ENCODE peak calls at places on chromosomes 3 and 15, in nine cellular contexts. F, J, B, D, X, E, O, Z and U are unnamed samples.

GRCh38 chr3:8555705-8556314 is 54.2 kb downstream of the LMCD1 start:
- DNase-seq in O (no peak), X (no peak), J (no peak), D (no peak), E (no peak), B (peak), Z (no peak), F (no peak), U (no peak)

GRCh38 chr3:12230406-12230805 is 58.5 kb upstream of the PPARG start:
- DNase-seq in J (no peak), E (no peak), O (no peak), D (no peak), F (no peak), Z (no peak), X (no peak), B (no peak), U (no peak)

GRCh38 chr3:120440001-120440703 is 10.6 kb downstream of the FSTL1 start:
- DNase-seq in B (no peak), D (no peak), X (no peak), Z (no peak), F (peak), J (no peak), O (peak), E (peak), U (no peak)

GRCh38 chr3:31772155-31772761 is 208.8 kb downstream of the OSBPL10 start:
- DNase-seq in J (no peak), Z (no peak), X (no peak), D (no peak), F (no peak), B (no peak), O (peak), E (no peak), U (no peak)

GRCh38 chr15:57060799-57061198 is 142.4 kb downstream of the TCF12 start:
- DNase-seq in X (no peak), O (peak), F (peak), B (peak), E (peak), D (no peak), Z (no peak), J (no peak), U (no peak)

GRCh38 chr15:53110999-53111398 is 320.9 kb upstream of the ONECUT1 start:
- DNase-seq in F (no peak), B (no peak), D (no peak), O (no peak), X (no peak), E (no peak), Z (no peak), J (no peak), U (no peak)

GRCh38 chr15:48614051-48614450 is 31.5 kb downstream of the FBN1 start:
- DNase-seq in X (no peak), B (no peak), F (no peak), O (no peak), D (no peak), Z (no peak), E (no peak), J (no peak), U (no peak)

GRCh38 chr15:83372434-83372873 is 74.7 kb upstream of the SH3GL3 start:
- DNase-seq in E (no peak), O (peak), F (peak), X (no peak), D (no peak), J (no peak), B (no peak), Z (no peak), U (no peak)

GRCh38 chr15:38547255-38547997 is 17.2 kb downstream of the RASGRP1 start:
- DNase-seq in J (no peak), O (peak), Z (no peak), D (no peak), X (no peak), E (peak), F (peak), B (peak), U (no peak)

GRCh38 chr3:5032844-5033243 is 53.6 kb downstream of the BHLHE40 start:
- DNase-seq in O (no peak), B (no peak), E (no peak), J (no peak), Z (no peak), D (no peak), F (no peak), X (no peak), U (no peak)

GRCh38 chr3:161351330-161351729 is 20.0 kb downstream of the SPTSSB start:
- DNase-seq in O (peak), X (no peak), D (no peak), E (peak), Z (no peak), F (no peak), B (no peak), J (no peak), U (no peak)

GRCh38 chr3:76370749-76371148 is 585.4 kb upstream of the ZNF717 start:
- DNase-seq in J (no peak), D (no peak), F (no peak), Z (no peak), B (no peak), O (no peak), E (no peak), X (no peak), U (no peak)

GRCh38 chr15:84654689-84655453 is 788 bp upstream of the WDR73 start:
- DNase-seq in X (peak), O (peak), F (peak), B (peak), Z (peak), D (peak), E (peak), J (peak), U (peak)

GRCh38 chr3:197468866-197469382 is 86.8 kb downstream of the BDH1 start:
- DNase-seq in O (peak), B (peak), Z (peak), D (no peak), X (peak), F (peak), E (peak), J (no peak), U (peak)

GRCh38 chr15:24878153-24878552 is 76.6 kb upstream of the SNRPN start:
- DNase-seq in O (peak), J (no peak), Z (no peak), F (peak), E (peak), D (no peak), X (peak), B (peak), U (no peak)

GRCh38 chr3:50652709-50653108 is 22.0 kb upstream of the DOCK3 start:
- DNase-seq in B (peak), Z (no peak), O (no peak), X (peak), J (no peak), D (no peak), F (no peak), E (peak), U (peak)

GRCh38 chr15:67144609-67145306 is 79.4 kb downstream of the SMAD3 start:
- DNase-seq in J (no peak), E (peak), D (no peak), F (peak), X (no peak), B (peak), O (peak), Z (no peak), U (no peak)

GRCh38 chr3:27387625-27388024 is 18.4 kb upstream of the NEK10 start:
- DNase-seq in J (no peak), F (peak), B (peak), D (no peak), E (peak), O (no peak), Z (no peak), X (no peak), U (no peak)

GRCh38 chr3:30657914-30658313 is 51.5 kb downstream of the TGFBR2 start:
- DNase-seq in B (peak), O (peak), F (peak), J (no peak), E (no peak), D (no peak), X (no peak), Z (no peak), U (no peak)

GRCh38 chr3:195098741-195099525 is 172.0 kb downstream of the XXYLT1 start:
- DNase-seq in J (no peak), E (no peak), O (no peak), D (no peak), B (no peak), F (no peak), X (no peak), Z (peak), U (no peak)

GRCh38 chr3:108312656-108313055 is 16.3 kb downstream of the HHLA2 start:
- DNase-seq in O (peak), F (peak), D (no peak), J (no peak), B (peak), X (no peak), Z (no peak), E (peak), U (no peak)

GRCh38 chr3:56320907-56321306 is 147.4 kb downstream of the ERC2 start:
- DNase-seq in X (no peak), F (no peak), E (no peak), O (no peak), D (no peak), J (no peak), B (no peak), Z (no peak), U (no peak)

GRCh38 chr3:123700791-123701712 is 116.2 kb upstream of the HACD2 start:
- DNase-seq in B (no peak), O (no peak), X (peak), Z (peak), F (no peak), J (no peak), E (no peak), D (no peak), U (no peak)

GRCh38 chr3:73508330-73508954 is 116.3 kb downstream of the PDZRN3 start:
- DNase-seq in Z (no peak), E (peak), B (peak), O (peak), F (peak), J (peak), D (peak), X (peak), U (peak)

GRCh38 chr3:125585595-125586223 is 9.6 kb downstream of the OSBPL11 start:
- DNase-seq in F (peak), O (peak), E (peak), J (peak), X (peak), B (peak), D (peak), Z (no peak), U (peak)

GRCh38 chr3:62149962-62150361 is 223.4 kb downstream of the FEZF2 start:
- DNase-seq in Z (no peak), F (peak), J (no peak), O (peak), B (peak), D (no peak), X (no peak), E (peak), U (no peak)

GRCh38 chr3:122609798-122610559 is 32.5 kb downstream of the PARP15 start:
- DNase-seq in B (peak), O (peak), Z (no peak), X (no peak), D (no peak), E (peak), F (peak), J (no peak), U (no peak)

GRCh38 chr3:138854204-138854603 is 19.5 kb upstream of the PIK3CB start:
- DNase-seq in E (no peak), F (no peak), Z (no peak), O (no peak), D (no peak), X (no peak), J (no peak), B (no peak), U (no peak)

GRCh38 chr3:114216186-114216970 is 21.0 kb downstream of the ZNF80 start:
- DNase-seq in X (no peak), B (peak), F (peak), J (no peak), D (no peak), Z (no peak), O (peak), E (peak), U (no peak)

GRCh38 chr3:11624161-11624560 is 19.6 kb downstream of the VGLL4 start:
- DNase-seq in J (no peak), X (no peak), Z (no peak), E (peak), B (peak), O (peak), F (no peak), D (no peak), U (no peak)

GRCh38 chr3:50347187-50347813 is 1.8 kb upstream of the ZMYND10 start:
- DNase-seq in B (peak), E (peak), O (peak), Z (no peak), X (peak), J (peak), F (peak), D (peak), U (peak)

GRCh38 chr3:36164400-36164799 is 215.9 kb upstream of the STAC start:
- DNase-seq in X (no peak), F (no peak), E (no peak), J (no peak), B (no peak), O (no peak), D (no peak), Z (no peak), U (no peak)

GRCh38 chr15:24858737-24859601 is 95.8 kb upstream of the SNRPN start:
- DNase-seq in E (no peak), B (no peak), J (peak), O (peak), X (no peak), Z (no peak), F (peak), D (no peak), U (no peak)

GRCh38 chr3:72810659-72811434 is 37.4 kb downstream of the SHQ1 start:
- DNase-seq in E (no peak), J (no peak), X (no peak), O (no peak), D (no peak), F (peak), Z (no peak), B (peak), U (no peak)

GRCh38 chr15:63045438-63046278 is 3.1 kb downstream of the TPM1 start:
- DNase-seq in F (peak), O (peak), J (no peak), E (peak), X (no peak), B (no peak), Z (no peak), D (no peak), U (no peak)
- H3K4me3 ChIP-seq in F (peak), O (peak), J (peak), E (no peak), X (peak), B (no peak), Z (no peak), D (peak), U (peak)

GRCh38 chr15:80988148-80988796 is 1.3 kb downstream of the MESD start:
- DNase-seq in E (no peak), O (no peak), B (no peak), X (no peak), J (no peak), D (no peak), Z (no peak), F (no peak), U (no peak)
- H3K4me3 ChIP-seq in E (peak), O (peak), B (peak), X (peak), J (peak), D (peak), Z (peak), F (peak), U (peak)

DNA sequence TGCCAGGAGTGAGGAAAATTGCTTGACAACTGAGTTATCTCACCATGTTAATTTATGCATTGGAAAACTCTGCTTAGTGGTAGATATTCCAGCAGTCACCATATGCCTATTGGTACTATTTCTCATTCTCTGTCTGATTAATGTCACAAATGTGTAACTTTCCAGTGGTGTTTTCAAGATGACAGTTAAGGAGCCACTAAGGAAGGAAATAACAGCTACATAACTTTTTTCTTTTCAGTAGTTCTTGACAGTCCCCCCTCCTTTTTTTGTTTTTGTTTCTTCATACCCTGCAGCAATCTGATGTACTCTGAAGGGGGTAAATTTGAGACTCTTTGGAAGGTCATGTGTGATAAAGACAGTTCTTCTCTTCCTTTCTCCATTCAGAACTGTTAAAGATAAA is 13.1 kb downstream of the RASA2 start:
- DNase-seq in X (no peak), O (no peak), D (no peak), E (no peak), B (no peak), F (no peak), J (no peak), Z (no peak), U (no peak)
- H3K4me3 ChIP-seq in X (no peak), O (no peak), D (no peak), E (no peak), B (no peak), F (no peak), J (no peak), Z (no peak), U (no peak)

GRCh38 chr3:177451940-177452484 is 254.7 kb upstream of the TBL1XR1 start:
- DNase-seq in B (peak), F (peak), X (no peak), E (peak), D (no peak), Z (no peak), J (no peak), O (peak), U (no peak)

GRCh38 chr3:177451277-177451880 is 254.1 kb upstream of the TBL1XR1 start:
- DNase-seq in J (no peak), O (peak), B (no peak), E (peak), Z (no peak), F (no peak), D (no peak), X (no peak), U (no peak)

GRCh38 chr3:177446160-177446559 is 248.9 kb upstream of the TBL1XR1 start:
- DNase-seq in O (no peak), D (no peak), F (no peak), B (no peak), E (no peak), X (peak), Z (no peak), J (no peak), U (no peak)

GRCh38 chr3:177447938-177448337 is 250.7 kb upstream of the TBL1XR1 start:
- DNase-seq in X (peak), E (no peak), Z (no peak), D (no peak), O (no peak), B (no peak), F (no peak), J (no peak), U (peak)

GRCh38 chr3:177448987-177449975 is 252.0 kb upstream of the TBL1XR1 start:
- DNase-seq in J (no peak), D (no peak), E (peak), X (no peak), B (peak), F (no peak), Z (peak), O (no peak), U (no peak)
- H3K4me3 ChIP-seq in J (no peak), D (no peak), E (no peak), X (no peak), B (no peak), F (no peak), Z (no peak), O (no peak), U (no peak)

DNA sequence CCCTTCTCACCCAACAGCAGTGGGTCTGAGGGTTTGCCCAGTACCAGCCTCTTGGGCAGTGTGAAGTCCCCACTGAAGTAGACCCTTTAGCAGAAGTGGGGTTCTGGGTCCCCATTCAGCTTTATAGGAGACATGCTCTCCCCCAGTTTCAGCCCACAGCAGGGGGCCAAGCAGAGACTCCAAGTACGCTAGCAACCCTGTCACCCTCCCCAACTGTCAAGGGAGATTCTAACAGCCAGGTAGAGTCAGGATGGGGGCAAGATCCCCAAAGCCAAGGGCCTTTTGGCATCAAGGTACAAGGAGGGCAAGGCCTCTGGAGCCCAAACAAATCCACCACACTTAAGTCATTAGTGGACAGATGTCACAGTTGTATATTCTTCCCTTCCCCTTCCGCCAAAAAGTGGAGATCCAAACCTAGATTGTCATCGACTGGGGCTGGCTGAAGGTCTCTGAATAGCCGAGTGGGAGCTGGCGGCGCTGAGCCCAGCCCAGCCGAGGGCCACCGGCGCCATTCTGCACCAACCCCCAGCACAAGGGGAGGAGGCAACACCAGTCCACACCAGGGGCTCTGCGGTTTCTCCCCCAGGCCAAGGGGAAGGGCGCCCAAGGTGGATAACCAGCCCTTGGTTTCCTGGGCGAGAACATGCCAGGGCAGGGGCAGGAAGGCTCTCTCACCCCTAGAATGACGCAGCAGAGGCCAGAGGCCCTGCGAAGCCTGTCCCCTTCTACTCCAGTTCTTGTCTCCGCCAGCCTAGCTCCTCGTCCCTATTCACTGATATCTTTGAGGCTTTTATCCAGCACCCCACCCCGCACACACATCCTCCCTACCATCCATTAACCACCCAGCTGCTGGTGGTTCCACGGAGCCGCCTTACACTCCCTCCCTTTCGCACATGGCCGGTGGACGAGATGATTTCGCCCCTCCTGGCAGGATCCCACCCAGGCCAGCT is 1.5 kb downstream of the RBPMS2 start:
- DNase-seq in X (no peak), O (no peak), B (no peak), D (no peak), J (no peak), E (no peak), Z (no peak), F (no peak), U (no peak)
- H3K4me3 ChIP-seq in X (peak), O (no peak), B (no peak), D (peak), J (peak), E (peak), Z (peak), F (no peak), U (peak)

GRCh38 chr15:60374209-60374608 is 23.6 kb downstream of the ANXA2 start:
- DNase-seq in J (no peak), B (no peak), D (no peak), F (no peak), Z (no peak), X (no peak), E (no peak), O (peak), U (no peak)

GRCh38 chr15:60373745-60374144 is 24.0 kb downstream of the ANXA2 start:
- DNase-seq in B (no peak), J (no peak), X (no peak), Z (no peak), O (peak), E (no peak), D (no peak), F (no peak), U (no peak)

GRCh38 chr15:60374628-60375081 is 23.1 kb downstream of the ANXA2 start:
- DNase-seq in F (peak), J (no peak), E (peak), D (peak), O (peak), B (peak), Z (no peak), X (no peak), U (peak)

GRCh38 chr15:60376677-60377095 is 21.1 kb downstream of the ANXA2 start:
- DNase-seq in B (peak), O (peak), Z (no peak), X (no peak), J (no peak), E (no peak), F (no peak), D (no peak), U (no peak)

GRCh38 chr15:60375255-60375809 is 22.5 kb downstream of the ANXA2 start:
- DNase-seq in B (peak), Z (no peak), E (no peak), J (no peak), D (no peak), F (no peak), X (no peak), O (peak), U (no peak)
- H3K4me3 ChIP-seq in B (no peak), Z (no peak), E (no peak), J (no peak), D (no peak), F (peak), X (no peak), O (peak), U (no peak)

DNA sequence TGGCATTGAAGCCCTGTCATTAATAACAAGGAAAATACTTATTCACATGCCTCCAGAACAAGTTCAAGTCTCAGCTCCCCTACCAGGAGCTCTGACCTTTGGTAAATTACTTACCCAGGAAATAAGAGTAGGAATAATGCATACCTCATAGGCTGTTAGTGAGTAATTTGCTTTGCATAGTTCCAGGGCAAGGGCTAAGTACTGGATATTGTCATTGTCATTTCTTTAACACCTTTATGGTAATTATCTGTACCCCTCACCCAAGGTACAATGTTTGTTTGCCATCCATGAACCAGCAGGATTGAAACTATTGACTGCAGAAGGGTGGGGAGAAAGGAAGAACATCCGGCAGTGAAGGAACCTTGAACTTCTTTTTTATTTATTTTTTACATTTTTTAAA is 148.5 kb downstream of the SOX2 start:
- DNase-seq in X (no peak), O (no peak), D (no peak), B (no peak), J (no peak), F (no peak), E (no peak), Z (no peak), U (no peak)
- H3K4me3 ChIP-seq in X (no peak), O (no peak), D (no peak), B (no peak), J (no peak), F (no peak), E (no peak), Z (no peak), U (no peak)